ENCODE peak calls at places on chromosome 6, in five cellular contexts. One of them, this sample, is unnamed.
A peak's percentile ranks its signal among the peaks of the same experiment; 100 is the strongest.

GRCh38 chr6:46876126-46876525 is 45.6 kb downstream of the ADGRF5 start:
- DNase-seq in HCT116: peak; percentile 28
- DNase-seq in GM12878: no peak
- DNase-seq in K562: no peak
- DNase-seq in HepG2: no peak
- DNase-seq in this sample: no peak

GRCh38 chr6:98871057-98871456 is 36.7 kb downstream of the POU3F2 start:
- DNase-seq in HCT116: no peak
- DNase-seq in GM12878: no peak
- DNase-seq in K562: no peak
- DNase-seq in HepG2: no peak
- DNase-seq in this sample: no peak

GRCh38 chr6:46090115-46091079 is 39.4 kb upstream of the ENPP4 start:
- DNase-seq in HCT116: peak; percentile 41
- DNase-seq in GM12878: peak; percentile 17
- DNase-seq in K562: peak; percentile 67
- DNase-seq in HepG2: peak; percentile 50
- DNase-seq in this sample: peak; percentile 30

GRCh38 chr6:96246563-96246962 is 230.8 kb downstream of the FUT9 start:
- DNase-seq in HCT116: no peak
- DNase-seq in GM12878: no peak
- DNase-seq in K562: no peak
- DNase-seq in HepG2: no peak
- DNase-seq in this sample: no peak

GRCh38 chr6:1724616-1725015 is 114.9 kb downstream of the FOXC1 start:
- DNase-seq in HCT116: peak; percentile 79
- DNase-seq in GM12878: no peak
- DNase-seq in K562: no peak
- DNase-seq in HepG2: no peak
- DNase-seq in this sample: no peak

GRCh38 chr6:30689985-30690384 is 799 bp downstream of the NRM start:
- DNase-seq in HCT116: no peak
- DNase-seq in GM12878: no peak
- DNase-seq in K562: no peak
- DNase-seq in HepG2: no peak
- DNase-seq in this sample: no peak

GRCh38 chr6:2934057-2934456 is 30.9 kb upstream of the SERPINB9 start:
- DNase-seq in HCT116: no peak
- DNase-seq in GM12878: no peak
- DNase-seq in K562: no peak
- DNase-seq in HepG2: no peak
- DNase-seq in this sample: no peak

GRCh38 chr6:5095236-5095635 is 10.1 kb downstream of the PPP1R3G start:
- DNase-seq in HCT116: no peak
- DNase-seq in GM12878: peak; percentile 56
- DNase-seq in K562: no peak
- DNase-seq in HepG2: no peak
- DNase-seq in this sample: no peak

GRCh38 chr6:1378224-1379025 is 11.0 kb upstream of the FOXF2 start:
- DNase-seq in HCT116: no peak
- DNase-seq in GM12878: no peak
- DNase-seq in K562: no peak
- DNase-seq in HepG2: no peak
- DNase-seq in this sample: no peak

GRCh38 chr6:71252960-71253359 is 35.7 kb upstream of the OGFRL1 start:
- DNase-seq in HCT116: no peak
- DNase-seq in GM12878: no peak
- DNase-seq in K562: no peak
- DNase-seq in HepG2: no peak
- DNase-seq in this sample: no peak

GRCh38 chr6:142913511-142914047 is 31.4 kb downstream of the HIVEP2 start:
- DNase-seq in HCT116: no peak
- DNase-seq in GM12878: peak; percentile 94
- DNase-seq in K562: no peak
- DNase-seq in HepG2: no peak
- DNase-seq in this sample: no peak

GRCh38 chr6:153843420-153843819 is 195.6 kb upstream of the OPRM1 start:
- DNase-seq in HCT116: no peak
- DNase-seq in GM12878: no peak
- DNase-seq in K562: no peak
- DNase-seq in HepG2: no peak
- DNase-seq in this sample: no peak

GRCh38 chr6:163572612-163573011 is 158.1 kb downstream of the QKI start:
- DNase-seq in HCT116: no peak
- DNase-seq in GM12878: no peak
- DNase-seq in K562: peak; percentile 93
- DNase-seq in HepG2: no peak
- DNase-seq in this sample: no peak

GRCh38 chr6:157840776-157841175 is 17.7 kb downstream of the SNX9 start:
- DNase-seq in HCT116: no peak
- DNase-seq in GM12878: no peak
- DNase-seq in K562: no peak
- DNase-seq in HepG2: no peak
- DNase-seq in this sample: no peak

GRCh38 chr6:45927421-45928234 is 88.0 kb downstream of the CLIC5 start:
- DNase-seq in HCT116: no peak
- DNase-seq in GM12878: no peak
- DNase-seq in K562: no peak
- DNase-seq in HepG2: no peak
- DNase-seq in this sample: peak; percentile 58

GRCh38 chr6:145080651-145081050 is 654.7 kb downstream of the EPM2A start:
- DNase-seq in HCT116: no peak
- DNase-seq in GM12878: no peak
- DNase-seq in K562: no peak
- DNase-seq in HepG2: no peak
- DNase-seq in this sample: no peak

GRCh38 chr6:7621761-7622160 is 31.8 kb downstream of the SNRNP48 start:
- DNase-seq in HCT116: no peak
- DNase-seq in GM12878: no peak
- DNase-seq in K562: no peak
- DNase-seq in HepG2: peak; percentile 29
- DNase-seq in this sample: no peak
- TF ChIP-seq YY1 in HCT116: no peak
- TF ChIP-seq YY1 in GM12878: no peak
- TF ChIP-seq YY1 in K562: no peak
- TF ChIP-seq YY1 in HepG2: no peak
- TF ChIP-seq YY1 in this sample: no peak

DNA sequence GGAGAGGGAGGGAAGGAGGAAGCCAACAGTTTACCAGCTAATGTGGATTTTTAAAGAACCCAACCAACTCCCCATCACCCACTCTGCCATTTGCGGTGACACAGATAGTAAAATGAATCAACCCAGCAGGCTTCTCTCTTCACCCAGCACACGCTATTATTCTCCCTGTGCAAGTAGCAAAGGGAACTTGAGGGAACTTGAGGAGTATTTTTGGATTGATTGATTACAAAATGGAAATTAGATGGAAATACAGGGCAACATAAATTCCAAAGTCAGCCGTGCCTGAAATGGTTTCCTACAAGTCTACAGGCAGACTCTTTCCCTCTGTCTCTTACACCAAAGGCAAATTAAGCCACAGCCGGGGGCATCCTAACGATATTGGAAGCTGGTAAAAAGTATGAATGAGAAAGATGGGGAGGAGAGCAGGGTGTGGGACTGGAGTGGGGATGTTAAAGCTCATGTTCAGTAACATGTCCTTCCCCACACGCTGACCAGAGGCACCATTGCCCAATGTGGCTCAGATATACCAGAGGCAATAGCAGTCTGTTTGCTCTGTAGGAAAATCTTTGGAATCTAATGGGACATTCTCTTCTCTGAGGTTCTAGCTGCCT is 130.0 kb downstream of the SASH1 start:
- DNase-seq in HCT116: no peak
- DNase-seq in GM12878: no peak
- DNase-seq in K562: no peak
- DNase-seq in HepG2: no peak
- DNase-seq in this sample: no peak
- TF ChIP-seq ZNF274 in HCT116: no peak
- TF ChIP-seq ZNF274 in GM12878: no peak
- TF ChIP-seq ZNF274 in K562: no peak
- TF ChIP-seq ZNF274 in HepG2: no peak
- TF ChIP-seq ZNF274 in this sample: no peak

DNA sequence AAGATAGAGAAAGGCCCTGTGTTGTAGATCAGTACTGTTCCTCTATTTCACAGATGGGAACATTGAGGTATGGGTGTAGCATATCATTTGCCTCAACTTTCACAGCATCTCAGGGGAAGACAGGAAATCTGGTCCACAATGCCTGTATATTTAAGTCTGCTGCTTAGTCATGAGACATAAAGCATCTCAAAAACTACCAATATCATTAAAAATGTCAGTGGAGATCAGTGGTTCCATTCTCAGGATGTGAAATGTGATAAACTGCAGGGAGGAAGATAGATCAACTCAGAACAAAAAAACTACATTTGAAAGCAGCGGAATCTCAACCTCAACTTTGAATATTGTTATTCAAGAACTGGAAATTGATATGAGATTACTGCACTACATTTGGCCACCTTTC is 192.9 kb upstream of the PREP start:
- DNase-seq in HCT116: no peak
- DNase-seq in GM12878: no peak
- DNase-seq in K562: no peak
- DNase-seq in HepG2: no peak
- DNase-seq in this sample: no peak
- H3K4me1 ChIP-seq in HCT116: peaks cover 28% of the 10 kb centered on the region
- H3K4me1 ChIP-seq in GM12878: peaks cover 15% of the 10 kb centered on the region
- H3K4me1 ChIP-seq in K562: no peaks in the 10 kb centered on the region
- H3K4me1 ChIP-seq in HepG2: no peaks in the 10 kb centered on the region
- H3K4me1 ChIP-seq in this sample: no peaks in the 10 kb centered on the region

DNA sequence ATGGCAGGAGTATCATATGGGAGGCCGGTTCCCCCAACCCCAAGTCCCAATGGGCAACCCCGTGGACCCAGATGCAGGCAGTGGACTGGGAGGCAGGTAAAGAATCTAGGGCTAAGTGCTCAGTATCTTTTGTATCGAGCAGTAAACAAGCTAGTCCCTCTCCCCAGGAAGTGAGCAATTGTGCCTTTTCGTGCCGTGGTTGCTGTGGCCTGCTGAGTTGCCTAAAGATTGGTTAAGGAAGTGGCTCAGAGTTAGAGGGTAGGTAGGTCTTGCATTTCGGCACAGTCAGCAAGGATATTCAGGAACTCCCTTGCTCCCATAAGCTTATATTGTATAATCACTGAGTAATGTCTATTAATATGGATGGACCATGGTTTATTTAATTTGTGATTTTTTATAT is 1.3 kb upstream of the DNAH8 start:
- DNase-seq in HCT116: no peak
- DNase-seq in GM12878: no peak
- DNase-seq in K562: no peak
- DNase-seq in HepG2: no peak
- DNase-seq in this sample: no peak
- TF ChIP-seq YY1 in HCT116: no peak
- TF ChIP-seq YY1 in GM12878: no peak
- TF ChIP-seq YY1 in K562: no peak
- TF ChIP-seq YY1 in HepG2: no peak
- TF ChIP-seq YY1 in this sample: no peak

GRCh38 chr6:165511807-165512206 is 151.2 kb downstream of the PDE10A start:
- DNase-seq in HCT116: no peak
- DNase-seq in GM12878: peak; percentile 8
- DNase-seq in K562: no peak
- DNase-seq in HepG2: no peak
- DNase-seq in this sample: no peak

GRCh38 chr6:165514621-165515020 is 148.4 kb downstream of the PDE10A start:
- DNase-seq in HCT116: no peak
- DNase-seq in GM12878: no peak
- DNase-seq in K562: no peak
- DNase-seq in HepG2: no peak
- DNase-seq in this sample: no peak

GRCh38 chr6:165519316-165519715 is 143.7 kb downstream of the PDE10A start:
- DNase-seq in HCT116: no peak
- DNase-seq in GM12878: no peak
- DNase-seq in K562: no peak
- DNase-seq in HepG2: no peak
- DNase-seq in this sample: no peak

DNA sequence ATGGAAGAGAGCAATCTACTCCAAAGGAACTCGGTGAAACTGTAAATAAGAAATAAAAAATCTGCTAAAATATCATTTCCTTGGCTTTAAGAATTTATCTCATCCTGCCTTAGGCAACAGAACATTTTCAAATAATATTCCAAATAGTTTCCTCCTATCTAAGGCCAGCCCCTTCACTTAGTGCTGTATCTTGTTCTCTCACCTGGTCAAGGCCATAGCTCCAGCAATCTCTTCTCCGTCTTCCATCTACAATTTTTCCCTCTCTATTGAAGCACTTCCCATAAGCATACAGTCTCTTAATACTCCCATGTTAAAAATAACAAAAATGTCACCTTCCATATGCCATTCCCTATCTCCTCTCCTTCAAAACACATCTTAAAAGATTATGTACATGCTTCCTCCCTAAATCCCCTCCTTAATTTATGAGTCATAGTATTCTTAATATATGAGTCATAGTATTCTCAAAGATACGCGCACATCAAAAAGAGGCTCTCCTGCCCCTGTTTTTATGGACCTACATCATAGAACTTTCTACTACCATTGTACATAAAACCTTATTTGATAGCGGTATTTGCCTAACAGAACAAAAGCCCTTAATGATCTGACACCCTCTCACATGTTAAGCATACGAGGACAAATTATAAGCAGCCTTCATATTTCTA is 146.9 kb downstream of the PDE10A start:
- DNase-seq in HCT116: peak; percentile 35
- DNase-seq in GM12878: no peak
- DNase-seq in K562: no peak
- DNase-seq in HepG2: no peak
- DNase-seq in this sample: no peak
- TF ChIP-seq ZNF274 in HCT116: no peak
- TF ChIP-seq ZNF274 in GM12878: no peak
- TF ChIP-seq ZNF274 in K562: no peak
- TF ChIP-seq ZNF274 in HepG2: no peak
- TF ChIP-seq ZNF274 in this sample: no peak